ENCODE peak calls at places on chromosome 14, in four cellular contexts. L, U, K and Q are unnamed samples. For H3K4me1, the result is how much of the 10 kb centered on the place peaks cover.

GRCh38 chr14:22493143-22493542 is 95.9 kb downstream of the DAD1 start:
- DNase-seq in L (no peak), U (no peak), K (no peak), Q (no peak)

GRCh38 chr14:32102968-32103367 is 25.9 kb downstream of the ARHGAP5 start:
- DNase-seq in L (no peak), U (no peak), K (no peak), Q (no peak)

GRCh38 chr14:89067293-89067972 is 243.0 kb downstream of the TTC8 start:
- DNase-seq in L (no peak), U (no peak), K (no peak), Q (no peak)

GRCh38 chr14:91360490-91361235 is 57.0 kb downstream of the CCDC88C start:
- DNase-seq in L (no peak), U (no peak), K (no peak), Q (no peak)

GRCh38 chr14:39055786-39056474 is 47.1 kb downstream of the SEC23A start:
- DNase-seq in L (no peak), U (no peak), K (no peak), Q (no peak)

GRCh38 chr14:23153891-23154796 is 29.3 kb downstream of the SLC7A8 start:
- DNase-seq in L (peak), U (peak), K (no peak), Q (no peak)

GRCh38 chr14:94615823-94616570 is 3.8 kb downstream of the SERPINA3 start:
- DNase-seq in L (no peak), U (no peak), K (no peak), Q (no peak)

GRCh38 chr14:69768873-69769272 is 1.9 kb downstream of the SRSF5 start:
- DNase-seq in L (no peak), U (no peak), K (no peak), Q (no peak)

GRCh38 chr14:105161314-105161713 is 7.3 kb downstream of the JAG2 start:
- DNase-seq in L (peak), U (no peak), K (no peak), Q (no peak)

GRCh38 chr14:22388669-22389625 is 200.1 kb downstream of the DAD1 start:
- DNase-seq in L (no peak), U (no peak), K (peak), Q (no peak)

GRCh38 chr14:61178226-61179060 is 102.7 kb downstream of the TMEM30B start:
- DNase-seq in L (no peak), U (peak), K (peak), Q (no peak)

GRCh38 chr14:105864651-105865265 is 338.4 kb downstream of the TMEM121 start:
- DNase-seq in L (peak), U (no peak), K (no peak), Q (no peak)

GRCh38 chr14:103743691-103744090 is 28.1 kb downstream of the ZFYVE21 start:
- DNase-seq in L (no peak), U (no peak), K (no peak), Q (no peak)

GRCh38 chr14:93103392-93104080 is 12.2 kb downstream of the ITPK1 start:
- DNase-seq in L (no peak), U (peak), K (no peak), Q (no peak)

GRCh38 chr14:61588419-61588901 is 106.9 kb upstream of the HIF1A start:
- DNase-seq in L (peak), U (no peak), K (no peak), Q (no peak)

GRCh38 chr14:35368139-35368460 is 36.4 kb downstream of the NFKBIA start:
- DNase-seq in L (no peak), U (no peak), K (no peak), Q (no peak)

GRCh38 chr14:102654298-102654697 is 61.8 kb downstream of the RCOR1 start:
- DNase-seq in L (no peak), U (no peak), K (no peak), Q (no peak)

GRCh38 chr14:101539929-101540328 is 21.4 kb upstream of the DIO3 start:
- DNase-seq in L (no peak), U (no peak), K (no peak), Q (no peak)

GRCh38 chr14:31466554-31466953 is 9.2 kb upstream of the DTD2 start:
- DNase-seq in L (no peak), U (no peak), K (no peak), Q (no peak)

GRCh38 chr14:81625343-81625742 is 91.7 kb upstream of the SEL1L start:
- DNase-seq in L (no peak), U (peak), K (peak), Q (no peak)

GRCh38 chr14:95507174-95507573 is 9.3 kb downstream of the SYNE3 start:
- DNase-seq in L (peak), U (no peak), K (no peak), Q (no peak)

GRCh38 chr14:96953443-96953842 is 156.3 kb downstream of the VRK1 start:
- DNase-seq in L (no peak), U (no peak), K (no peak), Q (no peak)

GRCh38 chr14:91892918-91893527 is 25.7 kb upstream of the TC2N start:
- DNase-seq in L (no peak), U (peak), K (peak), Q (peak)

GRCh38 chr14:76138758-76139723 is 12.7 kb upstream of the GPATCH2L start:
- DNase-seq in L (no peak), U (no peak), K (no peak), Q (no peak)

GRCh38 chr14:23434488-23435219 is 806 bp downstream of the MYH7 start:
- DNase-seq in L (no peak), U (no peak), K (no peak), Q (no peak)

GRCh38 chr14:22370084-22370847 is 218.8 kb downstream of the DAD1 start:
- DNase-seq in L (peak), U (no peak), K (no peak), Q (no peak)

GRCh38 chr14:20477211-20477876 is 8.1 kb downstream of the PNP start:
- DNase-seq in L (peak), U (peak), K (no peak), Q (no peak)

GRCh38 chr14:62409909-62410308 is 635.3 kb downstream of the KCNH5 start:
- DNase-seq in L (no peak), U (no peak), K (no peak), Q (no peak)

GRCh38 chr14:22981090-22982012 is 1.0 kb downstream of the AJUBA start:
- DNase-seq in L (peak), U (peak), K (peak), Q (no peak)

GRCh38 chr14:94177806-94178205 is 3.7 kb downstream of the PPP4R4 start:
- DNase-seq in L (no peak), U (no peak), K (no peak), Q (no peak)

GRCh38 chr14:59343585-59343984 is 121.6 kb downstream of the GPR135 start:
- DNase-seq in L (peak), U (no peak), K (no peak), Q (no peak)
- H3K4me1 ChIP-seq in L (under half), U (under half), K (under half), Q (under half)

DNA sequence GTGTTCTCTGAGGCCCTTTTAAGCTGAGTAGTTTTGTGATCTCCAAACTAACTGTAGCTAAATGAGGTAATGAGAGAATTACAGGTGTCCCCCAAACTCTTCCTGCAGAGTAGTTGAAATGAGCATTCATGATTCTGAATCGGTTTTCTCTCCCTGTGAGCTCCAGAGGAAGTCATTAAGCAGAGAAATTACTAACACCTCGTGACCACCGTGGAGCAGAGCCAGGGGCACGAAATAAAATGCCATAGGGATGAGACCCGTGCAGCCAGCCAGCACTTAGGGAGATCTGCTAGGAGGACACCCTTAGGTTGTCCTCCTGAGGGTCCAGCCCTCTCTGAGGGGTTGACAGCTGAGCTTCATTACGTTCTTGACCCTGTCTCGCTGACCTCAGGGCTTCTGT is 79.5 kb downstream of the SLC25A47 start:
- DNase-seq in L (no peak), U (no peak), K (no peak), Q (no peak)
- H3K4me1 ChIP-seq in L (half or more), U (under half), K (half or more), Q (under half)

GRCh38 chr14:64971890-64972785 is at the start of gene RAB15:
- DNase-seq in L (peak), U (peak), K (peak), Q (no peak)

GRCh38 chr14:64973826-64974225 is 1.7 kb upstream of the RAB15 start:
- DNase-seq in L (no peak), U (no peak), K (no peak), Q (no peak)

GRCh38 chr14:64973026-64973442 is 898 bp upstream of the RAB15 start:
- DNase-seq in L (no peak), U (no peak), K (no peak), Q (no peak)

GRCh38 chr14:64971452-64971889 is 665 bp downstream of the RAB15 start:
- DNase-seq in L (no peak), U (no peak), K (no peak), Q (no peak)

DNA sequence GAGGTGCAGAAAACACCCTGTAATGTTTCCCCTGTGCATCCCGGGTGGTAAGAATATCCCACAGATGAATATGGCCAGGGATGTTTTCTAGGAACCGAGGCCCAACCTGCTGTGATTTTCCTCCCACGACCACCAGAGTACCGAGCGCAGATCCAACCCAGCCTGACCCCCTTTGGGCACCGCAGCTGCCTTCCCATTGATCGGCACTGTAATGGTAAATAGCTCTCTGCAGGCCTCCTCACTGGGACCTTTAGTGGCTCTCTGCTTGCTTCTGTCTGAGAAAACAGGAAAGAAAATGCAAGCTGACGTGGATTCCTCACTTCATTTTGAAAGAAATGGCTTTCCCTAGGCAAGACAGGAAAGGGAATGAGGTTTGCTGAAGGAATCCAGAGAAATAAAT is 2.4 kb upstream of the RAB15 start:
- DNase-seq in L (no peak), U (no peak), K (no peak), Q (no peak)
- H3K4me1 ChIP-seq in L (under half), U (under half), K (under half), Q (under half)

GRCh38 chr14:68677476-68677875 is 115.4 kb downstream of the ZFP36L1 start:
- DNase-seq in L (no peak), U (no peak), K (no peak), Q (no peak)
- H3K4me1 ChIP-seq in L (under half), U (under half), K (under half), Q (under half)

DNA sequence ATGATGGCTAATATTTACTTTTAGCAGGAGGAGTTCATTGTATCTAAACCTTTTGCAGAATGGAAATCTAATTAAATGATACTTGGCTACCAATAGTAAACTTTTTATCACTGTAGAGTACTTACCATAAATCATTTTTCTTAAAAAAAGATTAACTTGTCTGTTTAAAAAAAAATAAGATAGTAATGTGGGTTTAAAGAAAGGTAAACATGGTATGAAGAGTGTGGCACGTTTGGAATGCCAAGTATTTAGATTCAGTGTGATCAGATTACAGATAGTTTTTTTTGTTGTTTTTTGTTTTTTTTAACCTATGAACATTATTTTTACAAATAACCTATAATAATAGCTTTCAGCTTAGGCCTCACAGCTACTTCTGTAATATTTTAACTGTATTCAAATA is 25.8 kb downstream of the KTN1 start:
- DNase-seq in L (no peak), U (no peak), K (no peak), Q (no peak)
- H3K4me1 ChIP-seq in L (under half), U (under half), K (half or more), Q (under half)

DNA sequence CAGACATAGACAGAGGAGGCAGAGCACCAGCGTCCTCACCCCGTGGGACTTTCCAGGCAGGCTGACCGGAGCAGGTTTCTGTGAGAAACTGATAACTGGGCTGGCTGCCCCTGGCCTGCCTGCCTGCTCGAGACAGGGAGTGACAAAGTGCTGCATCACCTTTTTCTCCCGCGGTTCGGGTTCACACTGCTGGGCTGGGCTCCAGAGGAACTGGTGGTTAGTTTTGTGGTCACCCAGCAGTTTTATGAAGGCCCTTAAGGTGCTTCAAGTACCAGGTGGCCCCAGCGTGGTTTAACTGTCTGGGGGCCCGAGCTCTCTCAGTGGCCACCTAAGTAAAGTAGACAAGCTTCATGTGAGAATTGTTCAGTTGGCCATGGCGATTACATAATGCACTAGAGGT is 1073.6 kb downstream of the BCL11B start:
- DNase-seq in L (peak), U (peak), K (no peak), Q (no peak)
- H3K4me1 ChIP-seq in L (under half), U (under half), K (under half), Q (under half)

DNA sequence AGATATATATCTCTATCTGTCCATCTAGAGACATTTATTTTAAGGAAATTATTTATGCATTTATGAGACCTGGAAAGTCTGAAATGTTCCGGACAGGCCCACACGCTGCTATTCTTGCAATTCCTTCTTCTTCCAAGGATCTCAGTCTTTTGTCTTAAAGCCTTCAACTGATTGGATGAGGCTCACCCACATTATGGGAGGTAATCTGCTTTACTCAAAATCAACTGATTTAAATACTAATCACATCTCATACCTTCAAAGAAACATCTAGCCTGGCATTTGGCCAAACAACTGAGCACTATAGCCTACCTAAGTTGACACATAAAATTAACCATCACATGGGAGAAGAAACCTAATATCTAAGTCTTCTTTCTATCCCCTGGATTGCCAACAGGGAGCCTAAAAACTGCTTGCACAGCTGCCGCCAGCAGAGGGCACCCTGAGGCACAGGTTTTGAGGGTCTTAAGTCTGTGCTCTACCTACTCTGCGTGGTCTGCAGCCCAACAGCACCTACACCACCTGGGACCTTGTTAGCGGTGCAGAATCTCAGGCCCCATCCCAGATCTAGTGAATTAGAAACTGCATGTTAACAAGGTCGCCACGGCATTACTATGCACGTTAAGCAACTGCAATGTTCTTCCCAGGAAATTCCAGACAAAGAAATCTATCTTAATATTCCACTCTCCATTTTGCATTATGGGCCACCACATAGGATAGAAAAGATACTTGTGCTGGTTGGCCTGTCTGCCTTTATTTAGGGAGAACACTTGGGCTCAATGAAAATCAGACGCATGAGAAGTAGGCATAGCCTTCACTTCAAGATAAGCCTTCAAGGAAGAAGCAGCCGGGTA is 249.7 kb downstream of the FOXG1 start:
- DNase-seq in L (peak), U (no peak), K (no peak), Q (no peak)
- H3K4me1 ChIP-seq in L (under half), U (under half), K (under half), Q (under half)

DNA sequence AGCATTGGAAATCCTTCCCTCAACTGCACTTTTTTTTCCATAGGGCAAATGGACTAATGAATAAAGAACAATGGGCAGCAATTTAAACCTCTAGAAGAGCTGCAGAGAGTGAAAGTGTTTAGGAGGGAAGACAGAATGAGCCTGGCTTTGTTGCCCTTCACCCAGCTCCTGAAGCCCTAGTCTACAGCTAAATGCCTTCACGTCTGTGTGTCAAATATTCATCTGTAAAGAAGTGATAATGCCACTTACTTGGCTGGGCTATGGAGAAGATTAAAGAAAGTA is 45.6 kb downstream of the FLRT2 start:
- DNase-seq in L (no peak), U (no peak), K (no peak), Q (no peak)
- H3K4me1 ChIP-seq in L (half or more), U (under half), K (under half), Q (under half)

GRCh38 chr14:79573486-79573885 is 637.8 kb downstream of the DIO2 start:
- DNase-seq in L (no peak), U (no peak), K (no peak), Q (no peak)
- H3K4me1 ChIP-seq in L (under half), U (under half), K (under half), Q (under half)

GRCh38 chr14:50823051-50823762 is 7.8 kb downstream of the NIN start:
- DNase-seq in L (no peak), U (peak), K (no peak), Q (no peak)
- H3K4me1 ChIP-seq in L (under half), U (half or more), K (under half), Q (under half)